ENCODE peak calls at places on chromosome 13, in six cellular contexts. W is tibial nerve, N is ovary, O is HepG2, S is transverse colon, P is A549. J is an unnamed sample.
A peak's percentile ranks its signal among the peaks of the same experiment; 100 is the strongest.

GRCh38 chr13:30422056-30422914 is at the start of gene UBE2L5:
- DNase-seq in O (peak; percentile 23), N (peak; percentile 80), W (peak; percentile 54), P (peak; percentile 87), S (peak; percentile 79), J (peak; percentile 82)

GRCh38 chr13:79183231-79183630 is 222.8 kb downstream of the RBM26 start:
- DNase-seq in S (no peak), O (no peak), W (no peak), N (no peak), P (no peak), J (no peak)

GRCh38 chr13:48192536-48192935 is 40.5 kb upstream of the ITM2B start:
- DNase-seq in O (no peak), N (no peak), W (no peak), P (no peak), S (no peak), J (no peak)

GRCh38 chr13:113029487-113030258 is 60.7 kb downstream of the MCF2L start:
- DNase-seq in O (peak; percentile 25), N (peak; percentile 40), P (peak; percentile 8), W (no peak), S (peak; percentile 37), J (peak; percentile 53)

GRCh38 chr13:40578055-40578454 is 88.4 kb downstream of the FOXO1 start:
- DNase-seq in N (no peak), W (no peak), O (no peak), P (no peak), S (no peak), J (no peak)

GRCh38 chr13:39536274-39536673 is 66.7 kb downstream of the LHFPL6 start:
- DNase-seq in W (no peak), N (no peak), P (no peak), S (no peak), O (no peak), J (no peak)

GRCh38 chr13:109682534-109683244 is 103.7 kb downstream of the IRS2 start:
- DNase-seq in P (no peak), O (no peak), W (no peak), N (no peak), S (no peak), J (no peak)

GRCh38 chr13:114105351-114106225 is 26.8 kb downstream of the RASA3 start:
- DNase-seq in P (no peak), S (peak; percentile 9), N (peak; percentile 13), O (no peak), W (no peak), J (no peak)

GRCh38 chr13:19283836-19284235 is 102.2 kb upstream of the TUBA3C start:
- DNase-seq in O (no peak), P (no peak), N (no peak), W (no peak), S (no peak), J (no peak)

GRCh38 chr13:40344270-40345148 is 321.9 kb downstream of the FOXO1 start:
- DNase-seq in N (no peak), P (peak; percentile 3), O (peak; percentile 43), W (no peak), S (peak; percentile 38), J (no peak)

GRCh38 chr13:39954476-39954875 is 299.0 kb downstream of the COG6 start:
- DNase-seq in W (no peak), N (no peak), O (no peak), S (no peak), P (no peak), J (no peak)

GRCh38 chr13:113157206-113157928 is 1.1 kb upstream of the PROZ start:
- DNase-seq in W (no peak), P (no peak), O (no peak), S (no peak), N (no peak), J (no peak)

GRCh38 chr13:51158365-51158764 is 47.3 kb upstream of the C13orf42 start:
- DNase-seq in N (no peak), P (peak; percentile 15), O (peak; percentile 12), S (no peak), W (no peak), J (no peak)

GRCh38 chr13:72514141-72514540 is 213.3 kb downstream of the MZT1 start:
- DNase-seq in N (no peak), P (no peak), O (no peak), W (no peak), S (no peak), J (no peak)

GRCh38 chr13:44112700-44113329 is 233.1 kb downstream of the LACC1 start:
- DNase-seq in N (no peak), P (no peak), S (no peak), O (no peak), W (no peak), J (no peak)

GRCh38 chr13:44117351-44117750 is 237.6 kb downstream of the LACC1 start:
- DNase-seq in S (no peak), O (no peak), P (no peak), N (no peak), W (no peak), J (no peak)

GRCh38 chr13:44120814-44121505 is 241.3 kb downstream of the LACC1 start:
- DNase-seq in P (no peak), S (no peak), W (no peak), N (no peak), O (no peak), J (no peak)

GRCh38 chr13:44111701-44112100 is 232.0 kb downstream of the LACC1 start:
- DNase-seq in W (no peak), O (no peak), N (no peak), P (no peak), S (no peak), J (no peak)

DNA sequence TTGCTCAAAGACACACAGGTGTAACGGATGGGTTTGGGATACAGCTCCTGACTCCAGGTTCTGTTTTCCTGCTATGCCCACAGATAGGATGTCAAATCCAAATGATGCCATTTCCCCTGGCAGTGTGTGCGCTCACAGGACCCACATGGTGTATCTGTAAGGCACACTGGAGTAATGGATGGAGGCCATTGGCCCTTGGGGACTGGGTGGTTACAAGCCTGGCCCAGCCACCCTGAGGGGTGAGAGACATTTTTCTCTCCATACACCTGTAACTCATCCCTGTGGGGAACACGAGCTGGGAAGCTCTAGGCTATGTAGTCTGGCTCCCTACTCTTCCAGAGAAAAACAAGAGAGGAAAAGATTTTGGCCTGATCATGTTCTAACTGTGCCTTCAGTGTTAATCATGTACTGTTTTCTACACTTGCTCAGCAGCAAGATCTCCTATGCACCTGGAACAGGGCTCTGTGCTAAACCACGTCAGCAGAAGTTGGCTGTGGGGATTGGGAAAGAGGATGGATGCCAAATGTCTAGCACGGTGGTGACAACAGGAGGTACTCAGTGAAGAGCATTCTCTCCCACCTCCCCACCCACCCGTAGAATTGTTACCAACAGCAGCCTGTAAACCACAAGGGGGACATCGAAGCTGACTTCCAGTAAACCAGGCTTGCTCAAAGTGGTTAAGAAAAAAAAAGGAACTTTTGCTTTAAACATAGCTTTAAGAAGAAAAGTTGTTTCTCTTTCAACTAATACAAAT is 237.0 kb downstream of the LACC1 start:
- DNase-seq in S (no peak), N (no peak), O (no peak), P (no peak), W (no peak), J (no peak)
- TF ChIP-seq CTCF in S (no peak), N (no peak), O (no peak), P (no peak), W (no peak), J (no peak)

DNA sequence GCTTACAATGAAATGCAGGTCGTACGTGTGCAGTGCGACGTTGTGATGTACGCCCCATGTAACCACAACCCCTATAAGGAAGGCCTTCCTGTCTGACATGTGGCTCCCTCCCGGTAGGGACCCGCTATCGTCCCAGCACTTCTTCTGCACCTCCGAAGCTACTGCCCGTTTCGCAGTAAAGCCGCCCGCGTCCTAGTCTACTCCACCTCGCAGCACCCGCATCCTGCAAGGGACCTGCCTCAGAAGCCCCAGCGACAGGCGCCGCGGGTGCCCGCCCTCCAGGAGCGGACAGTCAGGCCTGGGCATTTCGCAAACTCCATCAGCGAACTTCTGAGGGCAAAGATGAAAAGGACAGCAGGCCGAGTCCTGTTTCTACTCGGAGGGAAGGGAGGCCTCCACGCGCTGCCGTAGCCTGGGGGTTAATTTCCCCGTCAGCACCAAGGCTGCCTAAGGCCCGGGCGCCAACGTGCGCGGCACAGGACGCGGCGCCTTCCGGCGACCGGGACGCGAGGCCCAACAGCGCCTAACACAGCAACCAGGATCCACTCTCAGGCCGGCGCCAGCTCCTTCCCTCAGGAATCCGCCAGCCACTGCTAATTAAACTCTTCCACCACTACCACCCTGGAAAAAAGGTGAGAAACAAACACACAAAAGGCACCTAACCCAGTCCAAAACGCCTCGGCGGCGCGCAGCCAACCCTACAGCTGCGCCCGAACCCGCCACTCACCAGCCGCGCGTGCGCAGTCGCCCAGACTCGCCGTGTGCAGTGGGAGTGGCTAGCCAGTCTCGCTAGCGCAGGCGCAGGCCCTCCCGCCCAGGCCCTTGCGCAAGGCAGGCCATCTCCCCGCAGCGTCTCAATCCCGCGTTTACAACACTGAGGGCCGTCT is at the start of gene EEF1AKMT1:
- DNase-seq in P (peak; percentile 93), W (peak; percentile 88), O (peak; percentile 81), S (peak; percentile 96), N (peak; percentile 96), J (peak; percentile 95)
- TF ChIP-seq POLR2A in P (peak; percentile 82), W (peak; percentile 72), O (peak; percentile 95), S (peak; percentile 91), N (peak; percentile 90), J (peak; percentile 27)

DNA sequence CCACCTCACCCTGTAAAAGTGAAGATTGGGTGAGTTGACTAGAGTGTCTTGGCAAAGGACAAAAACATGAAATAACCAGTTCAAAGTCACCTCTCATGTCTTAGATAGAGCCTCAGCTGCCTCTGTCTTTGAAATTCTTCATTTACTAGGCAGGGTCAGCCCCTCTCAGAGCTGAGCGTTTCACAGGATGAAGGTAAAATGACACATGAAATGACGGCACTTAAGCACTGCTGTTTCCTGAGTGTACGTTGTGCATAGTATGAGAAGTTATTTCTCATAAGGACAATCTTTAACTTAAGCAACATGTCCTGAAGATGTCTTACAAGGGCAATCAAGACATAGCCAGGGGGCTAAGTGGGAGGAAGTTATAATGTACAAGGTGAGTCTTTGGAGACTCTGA is 32.3 kb upstream of the SLC10A2 start:
- DNase-seq in N (no peak), S (no peak), P (no peak), O (no peak), W (no peak), J (no peak)
- TF ChIP-seq EP300 in N (no peak), S (no peak), P (no peak), O (no peak), W (no peak), J (no peak)

GRCh38 chr13:26372747-26373146 is 118.8 kb downstream of the CDK8 start:
- DNase-seq in W (no peak), S (no peak), N (no peak), O (no peak), P (no peak), J (no peak)

GRCh38 chr13:26379831-26380230 is 125.9 kb downstream of the CDK8 start:
- DNase-seq in N (no peak), P (no peak), S (no peak), O (no peak), W (no peak), J (no peak)

GRCh38 chr13:26377038-26377437 is 123.1 kb downstream of the CDK8 start:
- DNase-seq in O (peak; percentile 28), W (no peak), P (peak; percentile 20), S (no peak), N (no peak), J (no peak)

GRCh38 chr13:26378116-26378515 is 124.2 kb downstream of the CDK8 start:
- DNase-seq in S (no peak), P (no peak), W (no peak), N (no peak), O (no peak), J (no peak)

DNA sequence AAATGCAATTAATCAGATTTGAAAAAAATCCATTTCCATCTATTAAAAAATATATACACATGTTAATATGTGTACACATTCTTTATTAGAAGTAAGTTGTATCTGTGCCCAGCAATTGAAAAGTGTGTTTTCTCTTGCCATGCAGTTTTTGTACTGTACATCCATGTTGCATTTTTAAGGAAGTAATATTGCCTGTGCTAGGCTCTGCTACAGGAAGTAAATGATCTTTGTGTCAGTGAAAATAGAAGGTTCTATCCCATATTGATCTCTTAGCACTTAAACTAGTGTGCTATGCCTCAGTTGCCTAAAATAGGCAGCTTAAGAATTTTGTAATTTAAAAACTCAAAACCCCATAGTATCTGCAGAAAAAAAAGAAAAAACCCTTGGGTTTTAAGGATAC is 122.5 kb downstream of the CDK8 start:
- DNase-seq in S (no peak), W (no peak), O (no peak), P (no peak), N (no peak), J (no peak)
- TF ChIP-seq CTCF in S (no peak), W (no peak), O (no peak), P (no peak), N (no peak), J (no peak)

J was measured in stomach.